ENCODE peak calls at places on chromosomes 4 and X, in seven cellular contexts. X is stimulated activated CD8-positive, alpha-beta memory T cell treated with anti-CD3 and anti-CD28 coated beads, Interleukin-2, amount 100 ng/mL, for 48 hours; O is psoas muscle; V is neural crest cell; G is NCI-H2081; T is stimulated activated CD4-positive, alpha-beta T cell treated with anti-CD3 and anti-CD28 coated beads, TNF-alpha, amount 100 ng/mL, for 1 hour; F is AG04450. M is an unnamed sample.

GRCh38 chr4:10694151-10694825 is 9.7 kb upstream of the CLNK start:
- DNase-seq in T (no peak), O (no peak), F (no peak), V (no peak), X (no peak), G (peak), M (no peak)

GRCh38 chr4:6965329-6965728 is 55.7 kb downstream of the TBC1D14 start:
- DNase-seq in V (no peak), F (no peak), X (no peak), T (no peak), O (no peak), G (no peak), M (no peak)

GRCh38 chr4:123390846-123391456 is 5.6 kb upstream of the SPRY1 start:
- DNase-seq in F (no peak), O (no peak), T (no peak), X (no peak), V (no peak), G (peak), M (no peak)

GRCh38 chrX:86946569-86946968 is 571.0 kb upstream of the KLHL4 start:
- DNase-seq in X (no peak), G (peak), T (no peak), O (no peak), V (peak), F (no peak), M (peak)

GRCh38 chr4:99447079-99447478 is 11.9 kb upstream of the ADH7 start:
- DNase-seq in X (no peak), G (no peak), O (no peak), V (no peak), F (peak), T (no peak), M (no peak)

GRCh38 chrX:154738013-154738738 is 12.7 kb downstream of the GAB3 start:
- DNase-seq in O (peak), V (no peak), X (no peak), T (no peak), F (no peak), G (no peak), M (no peak)

GRCh38 chr4:153464068-153464467 is 2.1 kb upstream of the TMEM131L start:
- DNase-seq in O (no peak), G (no peak), F (no peak), T (no peak), X (no peak), V (no peak), M (no peak)

GRCh38 chr4:113958766-113959540 is 20.5 kb downstream of the ARSJ start:
- DNase-seq in G (peak), F (peak), X (no peak), V (no peak), T (no peak), O (no peak), M (no peak)

GRCh38 chr4:170675568-170676262 is 586.0 kb upstream of the AADAT start:
- DNase-seq in T (no peak), O (no peak), X (no peak), F (no peak), V (no peak), G (no peak), M (no peak)

GRCh38 chr4:8817813-8818062 is 53.9 kb downstream of the HMX1 start:
- DNase-seq in V (no peak), O (peak), T (no peak), G (no peak), X (no peak), F (no peak), M (peak)

GRCh38 chrX:150704030-150704613 is 10.9 kb downstream of the MTMR1 start:
- DNase-seq in X (peak), T (no peak), G (no peak), F (no peak), V (no peak), O (no peak), M (no peak)

GRCh38 chr4:1451752-1452122 is 45.5 kb upstream of the NKX1-1 start:
- DNase-seq in G (no peak), O (no peak), T (no peak), V (no peak), X (no peak), F (no peak), M (no peak)

GRCh38 chr4:139892973-139893736 is 227.5 kb downstream of the MGST2 start:
- DNase-seq in F (no peak), V (no peak), T (no peak), G (no peak), O (no peak), X (no peak), M (no peak)

GRCh38 chr4:150385606-150386005 is 196.3 kb upstream of the MAB21L2 start:
- DNase-seq in O (no peak), V (no peak), X (no peak), F (peak), G (peak), T (no peak), M (no peak)

GRCh38 chrX:1323315-1323714 is 13.3 kb upstream of the IL3RA start:
- DNase-seq in T (peak), V (peak), F (no peak), O (no peak), G (no peak), X (peak), M (peak)

GRCh38 chr4:24237709-24238108 is 346.6 kb downstream of the DHX15 start:
- DNase-seq in T (no peak), F (no peak), G (no peak), O (no peak), V (no peak), X (no peak), M (no peak)

GRCh38 chr4:83993774-83994173 is 457.9 kb downstream of the GPAT3 start:
- DNase-seq in G (no peak), F (no peak), T (no peak), X (no peak), V (peak), O (no peak), M (no peak)

GRCh38 chrX:13622565-13622964 is 30.4 kb upstream of the TCEANC start:
- DNase-seq in T (no peak), O (no peak), F (no peak), G (no peak), V (no peak), X (no peak), M (no peak)

GRCh38 chr4:101285985-101286384 is 61.3 kb downstream of the PPP3CA start:
- DNase-seq in F (no peak), G (no peak), O (no peak), X (no peak), V (no peak), T (no peak), M (no peak)

GRCh38 chr4:125464146-125464545 is 149.4 kb downstream of the FAT4 start:
- DNase-seq in T (no peak), O (no peak), X (no peak), F (no peak), G (no peak), V (no peak), M (no peak)

GRCh38 chrX:68710870-68711576 is 63.6 kb downstream of the STARD8 start:
- DNase-seq in V (peak), G (no peak), X (no peak), T (no peak), F (no peak), O (peak), M (no peak)

GRCh38 chrX:28847423-28847822 is 260.2 kb downstream of the IL1RAPL1 start:
- DNase-seq in X (no peak), O (no peak), G (no peak), F (no peak), V (peak), T (no peak), M (no peak)

GRCh38 chrX:72280210-72280882 is 3.3 kb upstream of the RPS4X start:
- DNase-seq in X (no peak), T (no peak), O (no peak), F (no peak), G (no peak), V (no peak), M (no peak)

GRCh38 chr4:4330794-4331193 is 40.7 kb downstream of the ZBTB49 start:
- DNase-seq in G (no peak), F (no peak), V (no peak), X (no peak), O (no peak), T (no peak), M (no peak)

GRCh38 chrX:105975382-105975781 is 63.1 kb downstream of the SERPINA7 start:
- DNase-seq in X (no peak), O (no peak), F (no peak), G (no peak), V (no peak), T (no peak), M (no peak)

GRCh38 chrX:38986586-38986985 is 185.3 kb downstream of the MID1IP1 start:
- DNase-seq in G (no peak), F (no peak), V (no peak), T (no peak), O (no peak), X (no peak), M (peak)

GRCh38 chrX:138756234-138756633 is 44.7 kb upstream of the FGF13 start:
- DNase-seq in O (peak), V (peak), F (no peak), X (no peak), G (no peak), T (no peak), M (peak)

GRCh38 chr4:177051473-177052060 is 258.1 kb upstream of the NEIL3 start:
- DNase-seq in T (no peak), V (peak), F (no peak), O (no peak), G (peak), X (no peak), M (peak)

GRCh38 chr4:52704676-52705075 is 45.6 kb upstream of the USP46 start:
- DNase-seq in O (no peak), X (no peak), T (no peak), F (no peak), V (no peak), G (no peak), M (no peak)

GRCh38 chr4:2647403-2648158 is 108.6 kb downstream of the TNIP2 start:
- DNase-seq in G (peak), T (no peak), X (no peak), F (no peak), V (no peak), O (no peak), M (no peak)

GRCh38 chrX:68938244-68939004 is 109.6 kb downstream of the EFNB1 start:
- DNase-seq in O (no peak), V (no peak), F (no peak), T (no peak), G (no peak), X (no peak), M (no peak)

GRCh38 chrX:153981771-153982533 is 9.4 kb downstream of the TMEM187 start:
- DNase-seq in F (no peak), T (no peak), O (peak), X (peak), V (no peak), G (no peak), M (no peak)

M was measured in endothelial cell.